ENCODE peak calls at places on chromosomes 2 and 18, in five cellular contexts. L is IMR-90, G is endothelial cell, Z is HCT116, P is cardiac muscle cell. W is an unnamed sample.

GRCh38 chr2:15511686-15512085 is 49.4 kb downstream of the NBAS start:
- DNase-seq in L (no peak), G (no peak), Z (no peak), P (no peak), W (no peak)

GRCh38 chr2:101793277-101793969 is 95.9 kb downstream of the MAP4K4 start:
- DNase-seq in L (no peak), G (no peak), Z (no peak), P (peak), W (no peak)

GRCh38 chr2:9895669-9896068 is 52.4 kb downstream of the TAF1B start:
- DNase-seq in L (no peak), G (no peak), Z (no peak), P (no peak), W (no peak)

GRCh38 chr18:6748241-6748640 is 18.7 kb downstream of the ARHGAP28 start:
- DNase-seq in L (no peak), G (no peak), Z (no peak), P (peak), W (no peak)

GRCh38 chr2:8223731-8224678 is 457.9 kb upstream of the ID2 start:
- DNase-seq in L (no peak), G (no peak), Z (no peak), P (no peak), W (no peak)

GRCh38 chr2:4992226-4992625 is 700.0 kb upstream of the SOX11 start:
- DNase-seq in L (no peak), G (no peak), Z (no peak), P (peak), W (no peak)

GRCh38 chr2:98577313-98577712 is 31.0 kb downstream of the COA5 start:
- DNase-seq in L (no peak), G (no peak), Z (no peak), P (peak), W (no peak)

GRCh38 chr2:26412091-26412673 is 10.5 kb downstream of the DRC1 start:
- DNase-seq in L (no peak), G (no peak), Z (no peak), P (no peak), W (no peak)

GRCh38 chr2:215899111-215900074 is 114.0 kb downstream of the MREG start:
- DNase-seq in L (peak), G (no peak), Z (no peak), P (no peak), W (no peak)

GRCh38 chr18:8218263-8218662 is 391.0 kb upstream of the RAB12 start:
- DNase-seq in L (no peak), G (no peak), Z (no peak), P (no peak), W (no peak)

GRCh38 chr2:207901847-207902246 is 123.5 kb downstream of the PLEKHM3 start:
- DNase-seq in L (no peak), G (no peak), Z (no peak), P (no peak), W (no peak)

GRCh38 chr2:149611100-149611820 is 23.7 kb upstream of the MMADHC start:
- DNase-seq in L (no peak), G (no peak), Z (no peak), P (peak), W (no peak)

GRCh38 chr2:131037398-131038257 is 55.6 kb downstream of the FAM168B start:
- DNase-seq in L (no peak), G (no peak), Z (no peak), P (peak), W (no peak)

GRCh38 chr2:85892216-85892944 is 3.6 kb upstream of the ST3GAL5 start:
- DNase-seq in L (no peak), G (no peak), Z (no peak), P (no peak), W (no peak)

GRCh38 chr2:104473568-104473967 is 380.3 kb upstream of the POU3F3 start:
- DNase-seq in L (no peak), G (no peak), Z (no peak), P (no peak), W (no peak)

GRCh38 chr2:3662239-3662638 is 4.2 kb downstream of the ALLC start:
- DNase-seq in L (no peak), G (no peak), Z (peak), P (no peak), W (peak)

GRCh38 chr2:97740590-97741182 is 27.3 kb downstream of the ZAP70 start:
- DNase-seq in L (peak), G (peak), Z (peak), P (peak), W (peak)

GRCh38 chr2:62200291-62200841 is 4.5 kb downstream of the B3GNT2 start:
- DNase-seq in L (no peak), G (no peak), Z (no peak), P (no peak), W (no peak)

GRCh38 chr2:192068966-192069365 is 125.8 kb downstream of the TMEFF2 start:
- DNase-seq in L (no peak), G (no peak), Z (no peak), P (no peak), W (no peak)

GRCh38 chr2:46549159-46549902 is 70.0 kb downstream of the TMEM247 start:
- DNase-seq in L (no peak), G (no peak), Z (no peak), P (no peak), W (no peak)

GRCh38 chr2:186827426-186827825 is 21.5 kb downstream of the ZSWIM2 start:
- DNase-seq in L (peak), G (no peak), Z (no peak), P (no peak), W (no peak)

GRCh38 chr2:221673248-221673647 is 101.1 kb upstream of the EPHA4 start:
- DNase-seq in L (no peak), G (no peak), Z (no peak), P (no peak), W (no peak)

GRCh38 chr2:225076125-225076524 is 33.9 kb upstream of the DOCK10 start:
- DNase-seq in L (peak), G (no peak), Z (no peak), P (no peak), W (no peak)

GRCh38 chr18:43692291-43692690 is 415.0 kb upstream of the SYT4 start:
- DNase-seq in L (peak), G (no peak), Z (no peak), P (no peak), W (no peak)

GRCh38 chr2:199771948-199772692 is 78.9 kb downstream of the FTCDNL1 start:
- DNase-seq in L (no peak), G (no peak), Z (no peak), P (no peak), W (no peak)

GRCh38 chr2:183123117-183123958 is 905 bp upstream of the NUP35 start:
- DNase-seq in L (peak), G (no peak), Z (no peak), P (no peak), W (no peak)

GRCh38 chr2:66576381-66577330 is 141.7 kb downstream of the MEIS1 start:
- DNase-seq in L (peak), G (peak), Z (no peak), P (peak), W (no peak)

GRCh38 chr2:153291718-153292117 is 186.8 kb downstream of the RPRM start:
- DNase-seq in L (no peak), G (no peak), Z (no peak), P (no peak), W (no peak)

DNA sequence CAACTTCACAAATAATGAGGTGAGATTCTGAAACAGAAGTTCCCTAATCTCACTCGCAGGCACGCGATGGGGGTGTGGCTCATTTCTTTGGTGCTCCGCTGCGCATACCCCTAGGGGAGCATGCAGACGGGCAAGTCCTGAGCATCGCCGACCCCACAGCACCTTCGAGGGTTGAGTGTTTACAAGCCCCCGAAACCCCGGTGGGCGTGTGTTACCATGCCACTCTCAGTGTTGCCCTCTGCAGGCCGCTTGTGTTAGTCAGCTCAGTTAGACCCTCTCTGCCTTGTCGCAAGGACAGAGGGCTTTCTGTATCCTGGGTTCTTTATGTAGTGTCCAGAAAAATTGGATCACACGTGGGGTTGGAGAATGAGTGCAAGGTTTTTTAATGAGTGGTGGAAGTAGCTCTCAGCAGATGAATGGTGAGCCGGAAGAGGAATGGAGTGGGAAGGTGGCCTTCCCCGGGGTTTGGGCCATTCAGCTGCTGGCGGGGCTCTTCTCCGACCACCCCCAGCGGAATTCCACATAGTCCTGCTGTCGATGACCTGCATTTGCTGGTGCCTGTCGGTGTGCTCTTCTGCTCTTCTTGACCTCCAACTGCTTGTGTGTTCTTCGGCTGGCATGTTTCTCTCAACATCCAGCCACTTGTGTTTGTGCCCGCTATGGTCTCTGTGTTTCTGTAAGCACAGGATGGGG is 191.3 kb downstream of the RPRM start:
- DNase-seq in L (no peak), G (peak), Z (peak), P (peak), W (no peak)
- TF ChIP-seq CTCF in L (no peak), G (no peak), Z (peak), P (peak), W (peak)

DNA sequence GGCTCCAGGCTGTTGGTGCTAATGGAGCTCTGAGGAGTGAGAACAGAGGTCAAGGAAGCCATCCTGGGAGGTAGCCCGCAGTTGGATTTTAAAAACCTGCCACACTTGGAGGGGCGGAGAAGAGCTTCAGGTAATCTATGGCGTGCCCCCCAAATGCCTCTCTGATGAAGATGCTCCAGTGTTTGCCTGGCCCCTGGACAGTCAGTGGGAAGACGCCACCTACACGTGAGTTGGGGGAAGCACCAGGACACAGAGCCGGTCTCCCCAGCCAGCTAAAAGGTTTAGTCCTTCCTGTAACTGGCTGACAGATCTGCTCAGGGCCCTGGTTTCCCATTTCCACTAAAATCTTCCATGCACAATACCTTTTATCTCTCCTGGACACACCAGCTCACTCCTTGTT is 225.0 kb downstream of the TTC32 start:
- DNase-seq in L (no peak), G (peak), Z (no peak), P (no peak), W (no peak)
- TF ChIP-seq CTCF in L (no peak), G (no peak), Z (peak), P (no peak), W (no peak)

DNA sequence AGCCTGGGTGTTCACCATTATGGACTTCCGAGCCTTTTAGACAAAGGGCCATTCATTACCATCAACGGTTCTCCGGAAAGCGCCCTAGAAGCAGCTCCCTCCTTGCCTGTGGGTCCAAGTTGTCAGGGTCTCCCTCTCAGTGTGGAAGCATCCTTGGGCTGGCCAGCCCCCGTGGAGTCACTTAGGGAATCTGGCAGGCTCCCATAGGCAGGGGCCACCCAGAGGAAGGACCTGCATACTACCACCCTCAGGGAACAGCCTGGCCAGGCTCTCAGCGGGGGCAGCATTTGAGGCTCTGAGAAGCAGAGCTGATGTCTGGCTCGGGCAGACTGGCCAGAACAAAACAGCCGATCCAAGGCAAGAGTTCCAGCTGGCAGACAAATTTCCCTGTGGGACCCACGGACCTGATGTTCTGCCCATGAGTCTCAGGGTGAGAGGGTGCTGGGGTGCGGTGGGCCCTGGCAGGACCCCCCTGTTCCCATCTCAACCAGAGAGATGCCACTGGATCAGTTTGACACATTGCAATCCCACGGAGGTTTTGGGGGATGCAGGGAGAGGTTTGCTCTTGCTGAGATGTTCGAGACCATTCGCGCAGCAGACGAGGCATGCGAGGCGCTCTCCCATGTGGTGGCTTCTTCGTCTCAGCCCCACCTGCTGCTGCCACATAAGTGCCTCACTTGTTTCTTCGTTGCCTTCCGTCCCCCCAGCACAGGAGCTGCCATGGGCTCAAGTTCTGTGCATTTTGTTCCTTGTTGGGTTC is 56.9 kb downstream of the ACKR3 start:
- DNase-seq in L (no peak), G (no peak), Z (no peak), P (no peak), W (no peak)
- TF ChIP-seq CTCF in L (no peak), G (no peak), Z (no peak), P (no peak), W (no peak)

GRCh38 chr18:59063912-59064311 is 75.8 kb upstream of the SEC11C start:
- DNase-seq in L (no peak), G (no peak), Z (no peak), P (no peak), W (no peak)

GRCh38 chr18:59070181-59070912 is 69.3 kb upstream of the SEC11C start:
- DNase-seq in L (peak), G (peak), Z (peak), P (peak), W (peak)

GRCh38 chr18:59065684-59066083 is 74.0 kb upstream of the SEC11C start:
- DNase-seq in L (no peak), G (no peak), Z (no peak), P (no peak), W (no peak)

GRCh38 chr18:59068672-59069071 is 71.0 kb upstream of the SEC11C start:
- DNase-seq in L (no peak), G (no peak), Z (no peak), P (no peak), W (no peak)

GRCh38 chr18:59067873-59068272 is 71.8 kb upstream of the SEC11C start:
- DNase-seq in L (peak), G (peak), Z (no peak), P (peak), W (no peak)
- TF ChIP-seq CTCF in L (peak), G (peak), Z (peak), P (peak), W (peak)

GRCh38 chr2:113705982-113706523 is 50.4 kb downstream of the SLC35F5 start:
- DNase-seq in L (no peak), G (no peak), Z (no peak), P (no peak), W (no peak)

GRCh38 chr2:113711857-113712256 is 44.6 kb downstream of the SLC35F5 start:
- DNase-seq in L (no peak), G (no peak), Z (no peak), P (no peak), W (no peak)

GRCh38 chr2:113709022-113709421 is 47.4 kb downstream of the SLC35F5 start:
- DNase-seq in L (no peak), G (no peak), Z (no peak), P (no peak), W (no peak)

GRCh38 chr2:113703404-113704299 is 52.8 kb downstream of the SLC35F5 start:
- DNase-seq in L (no peak), G (no peak), Z (no peak), P (no peak), W (no peak)

GRCh38 chr2:113707106-113707505 is 49.3 kb downstream of the SLC35F5 start:
- DNase-seq in L (peak), G (no peak), Z (no peak), P (no peak), W (no peak)
- TF ChIP-seq CTCF in L (no peak), G (no peak), Z (no peak), P (no peak), W (no peak)

GRCh38 chr2:195520671-195521155 is 136.3 kb upstream of the SLC39A10 start:
- DNase-seq in L (peak), G (no peak), Z (no peak), P (peak), W (no peak)
- TF ChIP-seq CTCF in L (no peak), G (no peak), Z (no peak), P (no peak), W (no peak)

DNA sequence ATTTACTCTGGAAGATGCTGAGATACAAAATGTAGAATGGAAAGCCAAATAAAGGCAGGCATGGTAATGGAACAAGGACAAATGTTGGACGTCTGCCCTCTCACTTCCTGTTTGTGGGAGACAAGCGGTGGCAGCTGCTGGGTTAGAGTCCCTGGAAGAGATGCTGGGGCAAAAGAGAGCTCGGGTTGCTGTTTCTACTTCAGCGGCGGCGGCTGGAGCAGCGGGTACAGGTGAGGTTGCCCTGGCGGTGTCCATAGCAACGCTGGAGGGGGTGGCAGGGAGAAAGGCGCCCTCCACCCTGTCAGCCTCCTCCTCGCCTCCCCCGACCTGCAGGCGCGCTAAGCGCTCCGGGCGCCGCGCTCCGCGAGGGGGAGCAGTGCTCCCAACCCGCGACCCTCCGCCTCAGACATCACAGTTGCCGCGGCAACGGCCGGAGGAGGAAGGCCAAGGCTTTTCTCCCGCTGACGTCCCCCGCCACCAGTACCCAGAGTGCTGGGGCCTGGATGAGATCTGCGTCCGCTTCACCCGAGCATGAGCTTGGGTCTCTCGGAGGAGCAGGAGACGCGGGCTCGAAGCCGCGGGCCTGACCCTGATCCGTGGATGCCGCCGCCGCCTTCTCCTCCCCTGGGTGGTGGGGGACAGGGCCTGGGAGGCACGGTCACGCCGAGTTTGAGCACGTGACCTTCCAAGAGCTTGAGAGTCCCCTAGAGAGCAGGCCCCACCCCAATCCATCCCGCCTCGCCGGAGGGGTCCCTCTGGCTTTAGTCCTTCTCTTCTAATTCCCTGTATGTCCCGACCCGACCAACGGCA is 65.6 kb downstream of the NOL4 start:
- DNase-seq in L (peak), G (peak), Z (no peak), P (peak), W (peak)
- TF ChIP-seq CTCF in L (no peak), G (no peak), Z (no peak), P (no peak), W (no peak)

GRCh38 chr18:11393486-11393885 is 215.9 kb upstream of the SLC35G4 start:
- DNase-seq in L (no peak), G (no peak), Z (no peak), P (no peak), W (no peak)

GRCh38 chr18:11392974-11393373 is 216.4 kb upstream of the SLC35G4 start:
- DNase-seq in L (no peak), G (no peak), Z (no peak), P (no peak), W (no peak)

DNA sequence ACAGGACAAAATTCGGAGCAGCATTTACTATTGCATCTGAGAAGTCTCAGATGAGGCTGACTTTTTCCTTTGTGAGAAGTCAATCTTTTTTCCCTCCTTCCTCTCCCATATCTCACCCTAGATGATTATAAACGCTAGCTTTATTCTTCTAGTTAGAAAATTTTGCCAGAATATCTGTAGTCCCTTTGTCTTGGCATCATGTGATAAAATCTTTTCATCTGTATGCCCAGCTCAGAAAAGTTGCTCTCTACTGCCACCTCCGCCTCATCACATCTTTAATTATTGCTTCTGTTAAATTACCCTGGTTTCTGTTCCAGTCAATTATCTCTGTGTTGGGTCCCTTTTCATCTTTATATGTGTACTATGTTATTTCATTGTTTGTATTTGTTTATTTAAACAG is 210.8 kb upstream of the SLC35G4 start:
- DNase-seq in L (peak), G (no peak), Z (peak), P (no peak), W (no peak)
- TF ChIP-seq CTCF in L (peak), G (peak), Z (peak), P (peak), W (peak)